ENCODE peak calls at places on chromosomes 3 and 15, in ten cellular contexts. J is cardiac fibroblast; Q is tibial artery; K is COR-L47; Z is NCI-H774; L is fibroblast of pulmonary artery; R is fibroblast of mammary gland; M is AG04449; Y is central memory CD4-positive, alpha-beta T cell; G is NCI-H1694. A is an unnamed sample.
A peak's percentile ranks its signal among the peaks of the same experiment; 100 is the strongest.

GRCh38 chr3:181703701-181704420 is 7.9 kb upstream of the SOX2 start:
- DNase-seq in L (no peak), M (no peak), Y (no peak), J (no peak), G (no peak), Q (no peak), Z (no peak), R (no peak), K (no peak), A (no peak)

GRCh38 chr15:48718646-48719045 is 73.1 kb upstream of the FBN1 start:
- DNase-seq in Z (no peak), G (no peak), M (no peak), K (no peak), Y (no peak), J (peak; percentile 41), L (peak; percentile 39), Q (no peak), R (peak; percentile 77), A (peak; percentile 25)

GRCh38 chr3:184145120-184145524 is 10.0 kb downstream of the EIF2B5 start:
- DNase-seq in R (peak; percentile 70), J (peak; percentile 74), L (peak; percentile 74), Y (peak; percentile 27), K (peak; percentile 65), Z (peak; percentile 75), Q (no peak), M (no peak), G (peak; percentile 88), A (peak; percentile 48)

GRCh38 chr3:102180291-102180931 is 254.4 kb upstream of the ZPLD1 start:
- DNase-seq in J (peak; percentile 95), R (peak; percentile 78), K (no peak), M (peak; percentile 95), Y (no peak), L (peak; percentile 95), Q (no peak), G (no peak), Z (no peak), A (peak; percentile 92)

GRCh38 chr15:42159381-42160015 is 3.1 kb upstream of the PLA2G4F start:
- DNase-seq in J (no peak), Q (peak; percentile 66), Y (no peak), K (peak; percentile 85), R (no peak), M (no peak), L (no peak), Z (no peak), G (peak; percentile 14), A (peak; percentile 36)

GRCh38 chr15:64034519-64034918 is 11.8 kb downstream of the DAPK2 start:
- DNase-seq in K (no peak), J (no peak), R (no peak), G (no peak), Q (no peak), Y (no peak), L (no peak), M (no peak), Z (no peak), A (no peak)

GRCh38 chr3:74537164-74537563 is 77.3 kb downstream of the CNTN3 start:
- DNase-seq in R (peak; percentile 91), L (peak; percentile 84), G (no peak), Y (no peak), Z (no peak), Q (no peak), J (peak; percentile 72), K (no peak), M (peak; percentile 41), A (peak; percentile 9)

GRCh38 chr3:31810991-31811433 is 170.1 kb downstream of the OSBPL10 start:
- DNase-seq in Z (no peak), K (no peak), J (no peak), Q (no peak), L (no peak), Y (no peak), M (no peak), G (no peak), R (no peak), A (no peak)

GRCh38 chr3:173584834-173585831 is 187.6 kb downstream of the NLGN1 start:
- DNase-seq in Z (no peak), M (no peak), K (peak; percentile 88), R (peak; percentile 47), Q (peak; percentile 71), G (peak; percentile 73), L (peak; percentile 38), J (peak; percentile 49), Y (no peak), A (peak; percentile 74)

GRCh38 chr3:30439451-30440053 is 166.8 kb upstream of the TGFBR2 start:
- DNase-seq in M (no peak), Q (no peak), G (no peak), L (no peak), Y (no peak), J (no peak), Z (no peak), R (no peak), K (no peak), A (no peak)

GRCh38 chr3:32310336-32310735 is 71.9 kb downstream of the CMTM8 start:
- DNase-seq in J (no peak), M (no peak), R (no peak), Z (no peak), L (no peak), Y (no peak), Q (no peak), K (no peak), G (no peak), A (no peak)

GRCh38 chr3:87332789-87333188 is 56.4 kb upstream of the POU1F1 start:
- DNase-seq in Q (no peak), R (no peak), K (no peak), J (no peak), Y (no peak), Z (no peak), L (no peak), M (no peak), G (no peak), A (no peak)

GRCh38 chr3:149547954-149548728 is 73.6 kb downstream of the TM4SF4 start:
- DNase-seq in J (peak; percentile 92), L (peak; percentile 92), Z (peak; percentile 19), Q (peak; percentile 77), G (no peak), R (peak; percentile 88), K (no peak), M (peak; percentile 46), Y (no peak), A (peak; percentile 94)

GRCh38 chr3:8768364-8769087 is 887 bp downstream of the OXTR start:
- DNase-seq in K (no peak), Z (no peak), J (no peak), M (no peak), R (no peak), Q (no peak), G (no peak), Y (no peak), L (no peak), A (no peak)

GRCh38 chr3:176055851-176056250 is 1141.4 kb downstream of the TBL1XR1 start:
- DNase-seq in G (no peak), R (peak; percentile 9), Y (no peak), Q (no peak), Z (no peak), J (no peak), M (no peak), K (no peak), L (no peak), A (no peak)